ENCODE peak calls at places on chromosomes 11 and 22, in nine cellular contexts. H, L, K, U, J, M, I, A and C are unnamed samples.
A peak's percentile ranks its signal among the peaks of the same experiment; 100 is the strongest.

GRCh38 chr11:720642-721346 is 14.8 kb downstream of the EPS8L2 start:
- DNase-seq in U (no peak), L (peak; percentile 82), I (no peak), A (no peak), H (peak; percentile 76), J (no peak), K (no peak), M (no peak), C (peak; percentile 74)

GRCh38 chr11:19951558-19952083 is 208.7 kb downstream of the DBX1 start:
- DNase-seq in K (no peak), M (no peak), U (peak; percentile 39), J (peak; percentile 20), A (peak; percentile 64), H (no peak), I (no peak), L (no peak), C (no peak)

GRCh38 chr11:59429924-59430516 is 3.8 kb upstream of the OR5A2 start:
- DNase-seq in J (peak; percentile 13), H (no peak), I (peak; percentile 41), U (peak; percentile 71), K (no peak), A (peak; percentile 50), M (no peak), L (peak; percentile 48), C (no peak)

GRCh38 chr11:115580927-115581680 is 76.9 kb upstream of the CADM1 start:
- DNase-seq in U (peak; percentile 7), L (no peak), A (no peak), K (peak; percentile 35), M (no peak), J (no peak), H (peak; percentile 35), I (no peak), C (no peak)

GRCh38 chr11:35099278-35100018 is 39.5 kb upstream of the CD44 start:
- DNase-seq in A (no peak), H (no peak), J (no peak), M (no peak), I (no peak), U (no peak), L (no peak), K (no peak), C (no peak)

GRCh38 chr11:3996651-3997050 is 97.9 kb upstream of the RRM1 start:
- DNase-seq in A (no peak), M (no peak), L (no peak), K (no peak), I (no peak), J (no peak), U (no peak), H (no peak), C (no peak)

GRCh38 chr11:33948494-33948893 is 56.6 kb upstream of the LMO2 start:
- DNase-seq in L (no peak), H (no peak), I (no peak), U (no peak), A (no peak), J (no peak), M (no peak), K (no peak), C (no peak)

GRCh38 chr11:86374586-86374985 is at the start of gene CCDC81:
- DNase-seq in M (no peak), K (peak; percentile 20), I (no peak), U (no peak), A (no peak), J (no peak), L (no peak), H (no peak), C (no peak)

GRCh38 chr11:68011046-68011943 is 1.2 kb downstream of the ALDH3B1 start:
- DNase-seq in I (no peak), M (no peak), H (no peak), K (no peak), J (no peak), U (peak; percentile 59), L (no peak), A (no peak), C (no peak)

GRCh38 chr11:110907629-110908028 is 195.4 kb upstream of the ARHGAP20 start:
- DNase-seq in H (peak; percentile 72), M (no peak), U (peak; percentile 67), I (no peak), J (no peak), L (no peak), K (peak; percentile 16), A (peak; percentile 5), C (peak; percentile 58)

GRCh38 chr11:113263458-113264095 is 50.8 kb upstream of the TTC12 start:
- DNase-seq in H (no peak), M (peak; percentile 36), K (peak; percentile 61), J (no peak), U (no peak), A (no peak), I (no peak), L (no peak), C (no peak)

GRCh38 chr11:119664063-119664572 is 64.9 kb downstream of the NECTIN1 start:
- DNase-seq in A (no peak), L (no peak), K (no peak), U (no peak), M (no peak), J (no peak), H (no peak), I (peak; percentile 68), C (no peak)

GRCh38 chr11:47052165-47052564 is 115.6 kb downstream of the CSTPP1 start:
- DNase-seq in A (no peak), H (no peak), M (no peak), U (no peak), L (no peak), J (no peak), K (no peak), I (no peak), C (no peak)
- TF ChIP-seq POLR2A in A (no peak), H (no peak), M (no peak), U (no peak), L (no peak), J (no peak), K (no peak), I (no peak), C (no peak)

GRCh38 chr22:20054485-20054884 is 25.6 kb upstream of the DGCR8 start:
- DNase-seq in M (no peak), H (no peak), U (no peak), I (no peak), L (no peak), J (no peak), K (no peak), A (no peak), C (no peak)

GRCh38 chr22:20054034-20054427 is 26.0 kb upstream of the DGCR8 start:
- DNase-seq in J (no peak), U (no peak), A (no peak), M (no peak), I (no peak), H (no peak), L (no peak), K (no peak), C (no peak)

GRCh38 chr22:20051927-20052308 is 28.1 kb upstream of the DGCR8 start:
- DNase-seq in H (no peak), A (no peak), K (no peak), M (no peak), J (no peak), U (no peak), L (no peak), I (no peak), C (no peak)

GRCh38 chr22:20053407-20054033 is 26.5 kb upstream of the DGCR8 start:
- DNase-seq in K (no peak), H (no peak), A (no peak), J (no peak), M (no peak), I (no peak), U (no peak), L (no peak), C (no peak)

GRCh38 chr22:20052309-20053250 is 27.5 kb upstream of the DGCR8 start:
- DNase-seq in L (no peak), I (no peak), U (no peak), A (no peak), J (no peak), M (no peak), H (peak; percentile 83), K (no peak), C (no peak)
- TF ChIP-seq POLR2A in L (no peak), I (no peak), U (no peak), A (no peak), J (no peak), M (no peak), H (no peak), K (no peak), C (no peak)

GRCh38 chr11:12377824-12378593 is 638 bp downstream of the PARVA start:
- DNase-seq in J (no peak), L (peak; percentile 87), M (peak; percentile 93), I (peak; percentile 85), U (no peak), H (peak; percentile 86), A (peak; percentile 88), K (peak; percentile 77), C (peak; percentile 82)
- TF ChIP-seq POLR2A in J (no peak), L (peak; percentile 78), M (no peak), I (no peak), U (no peak), H (peak; percentile 17), A (peak; percentile 10), K (peak; percentile 64), C (peak; percentile 72)

GRCh38 chr22:46087336-46087690 is 63.0 kb upstream of the PPARA start:
- DNase-seq in U (no peak), A (no peak), L (no peak), I (no peak), J (no peak), K (no peak), H (no peak), M (no peak), C (peak; percentile 43)

GRCh38 chr22:46087816-46088277 is 62.5 kb upstream of the PPARA start:
- DNase-seq in M (peak; percentile 98), A (peak; percentile 67), K (peak; percentile 43), U (no peak), L (peak; percentile 93), H (peak; percentile 80), I (peak; percentile 93), J (no peak), C (peak; percentile 96)

GRCh38 chr22:46090051-46090591 is 60.2 kb upstream of the PPARA start:
- DNase-seq in U (no peak), H (peak; percentile 28), L (peak; percentile 84), K (peak; percentile 30), J (no peak), M (peak; percentile 94), I (peak; percentile 84), A (no peak), C (peak; percentile 91)

GRCh38 chr22:46089426-46090041 is 60.8 kb upstream of the PPARA start:
- DNase-seq in J (no peak), H (peak; percentile 7), U (no peak), M (peak; percentile 84), A (no peak), I (peak; percentile 29), K (no peak), L (peak; percentile 44), C (peak; percentile 23)

DNA sequence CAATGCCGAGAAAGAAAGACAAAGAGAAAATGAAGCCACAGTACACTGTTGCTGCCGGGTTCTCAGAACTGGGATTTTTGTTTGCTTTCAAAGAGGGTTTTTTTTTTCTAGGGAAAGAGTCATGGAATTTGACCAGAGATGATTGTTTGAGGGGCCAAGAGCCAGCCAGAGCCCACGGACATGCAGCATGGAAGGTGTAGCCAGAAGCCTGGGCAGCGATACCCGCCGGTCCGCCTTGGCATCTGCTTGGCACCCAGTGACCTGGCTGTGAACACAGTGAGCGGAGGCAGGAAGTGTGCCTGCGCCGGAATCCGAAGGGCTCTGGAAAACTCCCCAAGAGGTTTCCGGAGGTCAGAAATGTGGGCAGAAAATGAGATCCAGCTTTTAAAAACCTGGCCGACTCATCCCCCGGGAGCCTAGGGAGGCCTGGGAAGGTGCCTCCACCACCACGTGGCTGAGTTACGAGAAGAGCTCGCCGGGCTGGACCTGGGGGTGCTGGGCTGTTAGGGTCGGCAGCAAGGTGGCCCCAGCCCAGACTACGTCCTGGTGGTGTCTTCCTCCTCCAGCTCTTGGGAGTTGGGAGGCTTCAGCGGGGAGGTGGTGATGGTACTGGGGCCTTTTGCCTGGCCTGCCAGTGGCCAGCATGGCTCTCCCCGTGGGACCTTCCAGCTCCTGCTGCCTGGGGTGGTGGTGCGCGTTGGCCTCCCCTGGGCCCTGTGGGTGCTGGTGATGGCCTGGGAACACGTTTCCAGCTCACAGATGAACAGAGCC is 61.6 kb upstream of the PPARA start:
- DNase-seq in A (no peak), U (no peak), I (peak; percentile 65), H (no peak), M (peak; percentile 90), L (peak; percentile 83), J (no peak), K (no peak), C (no peak)
- TF ChIP-seq POLR2A in A (no peak), U (no peak), I (no peak), H (no peak), M (no peak), L (no peak), J (no peak), K (no peak), C (no peak)